ENCODE peak calls at places on chromosomes 3 and 15, in four cellular contexts. Q is GM12891, U is H1, P is HepG2. C is an unnamed sample.

GRCh38 chr15:65470866-65471265 is 46.6 kb downstream of the DPP8 start:
- DNase-seq in Q (no peak), U (no peak), P (no peak), C (no peak)

GRCh38 chr3:122586098-122586497 is 8.6 kb downstream of the PARP15 start:
- DNase-seq in Q (no peak), U (no peak), P (no peak), C (no peak)

GRCh38 chr3:26624209-26624775 is 1.7 kb downstream of the LRRC3B start:
- DNase-seq in Q (no peak), U (no peak), P (no peak), C (no peak)

GRCh38 chr3:125128861-125129501 is 73.2 kb upstream of the HEG1 start:
- DNase-seq in Q (no peak), U (no peak), P (peak), C (no peak)

GRCh38 chr15:51377038-51377761 is 35.7 kb downstream of the GLDN start:
- DNase-seq in Q (no peak), U (no peak), P (no peak), C (no peak)

GRCh38 chr3:172203522-172204258 is 164.3 kb downstream of the FNDC3B start:
- DNase-seq in Q (no peak), U (no peak), P (peak), C (no peak)

GRCh38 chr3:63966871-63967270 is 54.7 kb upstream of the SCAANT1 start:
- DNase-seq in Q (no peak), U (no peak), P (no peak), C (no peak)

GRCh38 chr3:72694398-72694797 is 153.8 kb downstream of the SHQ1 start:
- DNase-seq in Q (no peak), U (no peak), P (no peak), C (no peak)

GRCh38 chr15:82047493-82048446 is 2.0 kb upstream of the MEX3B start:
- DNase-seq in Q (no peak), U (no peak), P (no peak), C (no peak)
- TF ChIP-seq TAF1 in Q (no peak), U (no peak), P (no peak), C (no peak)

DNA sequence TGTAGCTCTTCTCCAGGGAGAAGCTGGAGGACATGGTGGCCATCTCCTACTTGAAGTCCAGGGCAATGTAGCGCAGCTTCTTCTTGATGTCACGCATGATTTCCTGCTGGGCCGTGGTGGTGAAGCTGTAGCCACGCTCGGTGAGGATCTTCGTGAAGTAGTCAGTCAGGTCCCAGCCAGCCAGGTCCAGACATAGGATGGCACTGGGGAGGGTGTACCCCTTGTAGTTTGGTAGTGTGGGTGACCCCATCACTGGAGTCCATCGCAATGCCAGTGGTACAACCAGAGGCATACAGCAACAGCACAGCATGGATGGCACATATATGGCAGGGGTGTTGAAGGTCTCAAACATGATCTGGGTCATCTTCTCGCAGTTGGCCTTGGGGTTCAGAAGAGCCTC is 7.0 kb upstream of the LPCAT4 start:
- DNase-seq in Q (no peak), U (no peak), P (no peak), C (no peak)
- TF ChIP-seq POLR2A in Q (no peak), U (no peak), P (no peak), C (no peak)

GRCh38 chr3:4416961-4417360 is 50.1 kb downstream of the SUMF1 start:
- DNase-seq in Q (no peak), U (no peak), P (no peak), C (no peak)
- TF ChIP-seq TAF1 in Q (no peak), U (no peak), P (no peak), C (no peak)

GRCh38 chr3:53123510-53123909 is 6.7 kb downstream of the RFT1 start:
- DNase-seq in Q (no peak), U (no peak), P (no peak), C (no peak)
- TF ChIP-seq POLR2A in Q (no peak), U (no peak), P (no peak), C (no peak)

GRCh38 chr3:128381609-128382008 is 85.1 kb downstream of the DNAJB8 start:
- DNase-seq in Q (no peak), U (no peak), P (no peak), C (no peak)

GRCh38 chr3:128380719-128381118 is 86.0 kb downstream of the DNAJB8 start:
- DNase-seq in Q (no peak), U (no peak), P (no peak), C (no peak)

GRCh38 chr3:128385080-128385832 is 81.4 kb downstream of the DNAJB8 start:
- DNase-seq in Q (no peak), U (no peak), P (peak), C (no peak)

GRCh38 chr3:128382221-128382807 is 84.4 kb downstream of the DNAJB8 start:
- DNase-seq in Q (no peak), U (no peak), P (no peak), C (no peak)

GRCh38 chr3:128383316-128384235 is 83.1 kb downstream of the DNAJB8 start:
- DNase-seq in Q (no peak), U (no peak), P (peak), C (no peak)
- TF ChIP-seq TAF1 in Q (no peak), U (no peak), P (no peak), C (no peak)

DNA sequence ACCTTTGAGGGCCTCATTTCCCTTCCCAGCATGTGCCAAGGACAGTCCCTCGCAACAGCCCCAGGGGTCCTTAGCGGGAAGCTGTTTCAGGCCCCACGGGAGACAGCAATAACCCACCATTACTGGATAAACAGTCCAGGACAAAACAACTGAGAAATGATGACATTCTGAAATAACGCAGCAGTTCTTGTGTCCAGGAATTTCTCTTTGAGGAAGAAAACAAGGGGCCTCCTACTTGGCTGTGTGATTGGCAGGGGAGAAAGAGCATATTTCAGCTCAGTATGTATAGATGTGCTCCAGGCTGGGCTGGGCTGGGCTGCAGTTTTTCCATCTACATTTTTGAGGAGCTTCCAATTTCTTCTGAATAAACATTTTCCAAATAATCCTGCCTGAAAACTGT is 82.2 kb upstream of the THBS1 start:
- DNase-seq in Q (no peak), U (no peak), P (no peak), C (no peak)
- TF ChIP-seq POLR2A in Q (no peak), U (no peak), P (no peak), C (no peak)

GRCh38 chr3:66412176-66412887 is 88.5 kb downstream of the LRIG1 start:
- DNase-seq in Q (no peak), U (no peak), P (no peak), C (no peak)

GRCh38 chr3:66410976-66411375 is 89.8 kb downstream of the LRIG1 start:
- DNase-seq in Q (no peak), U (no peak), P (no peak), C (no peak)

GRCh38 chr3:66410371-66410770 is 90.5 kb downstream of the LRIG1 start:
- DNase-seq in Q (no peak), U (no peak), P (no peak), C (no peak)

GRCh38 chr3:66409771-66410355 is 91.0 kb downstream of the LRIG1 start:
- DNase-seq in Q (no peak), U (no peak), P (no peak), C (no peak)

DNA sequence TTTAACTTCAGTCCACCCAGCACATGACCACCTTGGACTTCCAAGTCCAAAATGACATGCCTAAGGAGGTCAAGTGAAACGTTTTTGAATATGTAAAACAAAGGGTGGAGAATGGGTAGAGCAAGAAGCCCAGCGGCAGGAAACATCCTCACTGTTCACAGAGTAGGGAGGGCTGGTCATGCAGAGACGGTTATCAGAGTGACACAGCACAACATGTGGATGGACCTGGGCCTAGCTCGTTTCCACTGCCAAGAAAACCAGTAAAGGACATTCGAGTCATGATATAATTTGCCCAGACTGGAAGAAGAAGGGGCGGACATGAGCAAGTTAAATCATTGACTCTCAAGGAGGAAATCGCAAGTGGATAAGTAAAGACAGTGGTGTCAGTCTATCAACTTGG is 89.4 kb downstream of the LRIG1 start:
- DNase-seq in Q (no peak), U (no peak), P (no peak), C (no peak)
- TF ChIP-seq TAF1 in Q (no peak), U (no peak), P (no peak), C (no peak)

DNA sequence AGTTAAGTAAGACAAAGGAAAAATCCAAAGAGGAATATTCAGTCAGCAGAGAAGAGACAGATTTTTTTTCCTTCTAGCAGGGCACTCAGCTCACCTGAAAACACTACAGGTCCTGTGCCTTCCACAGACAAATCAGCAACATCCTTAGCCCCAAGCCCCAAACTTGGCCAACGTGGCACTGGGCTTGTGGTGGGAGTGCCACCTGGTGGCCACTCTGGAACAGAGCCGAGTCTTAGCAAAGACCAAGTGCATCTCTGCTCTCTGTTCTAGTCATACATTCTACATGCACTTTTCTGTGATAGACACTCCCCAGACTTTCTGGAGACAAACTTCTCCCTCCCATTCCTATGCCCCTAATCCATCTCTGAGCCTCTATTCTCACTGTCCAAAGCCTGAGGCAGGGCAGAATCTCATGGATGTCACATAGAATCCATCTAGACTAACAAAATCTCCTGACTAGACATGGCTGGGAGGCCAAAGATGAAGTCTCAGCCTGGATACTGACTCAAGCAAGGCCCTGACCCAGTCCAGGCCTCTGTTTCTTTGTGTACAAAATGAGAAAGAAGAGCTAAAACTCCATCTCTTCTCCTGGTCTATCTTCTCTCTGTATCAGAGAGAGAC is 5.0 kb upstream of the SEMA7A start:
- DNase-seq in Q (peak), U (no peak), P (peak), C (no peak)
- TF ChIP-seq POLR2A in Q (no peak), U (no peak), P (no peak), C (no peak)

GRCh38 chr3:17052348-17052747 is 167.6 kb downstream of the PLCL2 start:
- DNase-seq in Q (no peak), U (no peak), P (no peak), C (no peak)
- TF ChIP-seq TAF1 in Q (no peak), U (no peak), P (no peak), C (no peak)

GRCh38 chr15:40847225-40847961 is 3.5 kb downstream of the SPINT1 start:
- DNase-seq in Q (peak), U (no peak), P (peak), C (no peak)
- TF ChIP-seq POLR2A in Q (no peak), U (no peak), P (no peak), C (no peak)